ENCODE peak calls at places on chromosomes 3 and 15, in eight cellular contexts. One of them, this sample, is unnamed.

GRCh38 chr3:193509103-193509965 is 45.4 kb downstream of the ATP13A4 start:
- DNase-seq in stimulated activated CD4-positive, alpha-beta T cell treated with anti-CD3 and anti-CD28 coated beads, Interleukin-1b, Interleukin-23, amount 100 ng/mL, for 4 hours: no peak
- DNase-seq in cerebellar nuclear complex: no peak
- DNase-seq in EL: no peak
- DNase-seq in GDM1: no peak
- DNase-seq in GM12892: no peak
- DNase-seq in spleen: no peak
- DNase-seq in RKO: no peak
- DNase-seq in this sample: no peak

GRCh38 chr15:52466134-52466701 is 62.5 kb downstream of the MYO5A start:
- DNase-seq in GDM1: peak
- DNase-seq in EL: no peak
- DNase-seq in GM12892: peak
- DNase-seq in spleen: peak
- DNase-seq in stimulated activated CD4-positive, alpha-beta T cell treated with anti-CD3 and anti-CD28 coated beads, Interleukin-1b, Interleukin-23, amount 100 ng/mL, for 4 hours: peak
- DNase-seq in RKO: no peak
- DNase-seq in cerebellar nuclear complex: no peak
- DNase-seq in this sample: no peak

GRCh38 chr3:122246214-122246613 is 62.7 kb downstream of the CASR start:
- DNase-seq in GM12892: no peak
- DNase-seq in RKO: no peak
- DNase-seq in GDM1: no peak
- DNase-seq in EL: no peak
- DNase-seq in stimulated activated CD4-positive, alpha-beta T cell treated with anti-CD3 and anti-CD28 coated beads, Interleukin-1b, Interleukin-23, amount 100 ng/mL, for 4 hours: no peak
- DNase-seq in cerebellar nuclear complex: no peak
- DNase-seq in spleen: no peak
- DNase-seq in this sample: no peak

GRCh38 chr15:85402195-85402921 is 22.0 kb downstream of the AKAP13 start:
- DNase-seq in RKO: no peak
- DNase-seq in stimulated activated CD4-positive, alpha-beta T cell treated with anti-CD3 and anti-CD28 coated beads, Interleukin-1b, Interleukin-23, amount 100 ng/mL, for 4 hours: no peak
- DNase-seq in spleen: no peak
- DNase-seq in GM12892: no peak
- DNase-seq in cerebellar nuclear complex: no peak
- DNase-seq in GDM1: no peak
- DNase-seq in EL: peak
- DNase-seq in this sample: no peak

GRCh38 chr3:191431160-191431822 is 29.7 kb upstream of the PYDC2 start:
- DNase-seq in EL: no peak
- DNase-seq in GDM1: no peak
- DNase-seq in GM12892: no peak
- DNase-seq in cerebellar nuclear complex: no peak
- DNase-seq in stimulated activated CD4-positive, alpha-beta T cell treated with anti-CD3 and anti-CD28 coated beads, Interleukin-1b, Interleukin-23, amount 100 ng/mL, for 4 hours: no peak
- DNase-seq in spleen: no peak
- DNase-seq in RKO: no peak
- DNase-seq in this sample: no peak

GRCh38 chr3:153379516-153379915 is 217.5 kb downstream of the RAP2B start:
- DNase-seq in GDM1: no peak
- DNase-seq in EL: peak
- DNase-seq in RKO: no peak
- DNase-seq in spleen: no peak
- DNase-seq in stimulated activated CD4-positive, alpha-beta T cell treated with anti-CD3 and anti-CD28 coated beads, Interleukin-1b, Interleukin-23, amount 100 ng/mL, for 4 hours: no peak
- DNase-seq in GM12892: no peak
- DNase-seq in cerebellar nuclear complex: no peak
- DNase-seq in this sample: no peak

GRCh38 chr3:152511904-152512303 is 243.2 kb downstream of the MBNL1 start:
- DNase-seq in GM12892: no peak
- DNase-seq in GDM1: no peak
- DNase-seq in stimulated activated CD4-positive, alpha-beta T cell treated with anti-CD3 and anti-CD28 coated beads, Interleukin-1b, Interleukin-23, amount 100 ng/mL, for 4 hours: no peak
- DNase-seq in RKO: no peak
- DNase-seq in EL: no peak
- DNase-seq in cerebellar nuclear complex: no peak
- DNase-seq in spleen: no peak
- DNase-seq in this sample: no peak

GRCh38 chr15:39575180-39575579 is 5.7 kb upstream of the THBS1 start:
- DNase-seq in spleen: no peak
- DNase-seq in cerebellar nuclear complex: no peak
- DNase-seq in EL: no peak
- DNase-seq in GM12892: no peak
- DNase-seq in GDM1: no peak
- DNase-seq in RKO: no peak
- DNase-seq in stimulated activated CD4-positive, alpha-beta T cell treated with anti-CD3 and anti-CD28 coated beads, Interleukin-1b, Interleukin-23, amount 100 ng/mL, for 4 hours: no peak
- DNase-seq in this sample: no peak

GRCh38 chr3:47016934-47017435 is 37.5 kb downstream of the NBEAL2 start:
- DNase-seq in GDM1: peak
- DNase-seq in GM12892: no peak
- DNase-seq in spleen: no peak
- DNase-seq in RKO: peak
- DNase-seq in cerebellar nuclear complex: no peak
- DNase-seq in EL: peak
- DNase-seq in stimulated activated CD4-positive, alpha-beta T cell treated with anti-CD3 and anti-CD28 coated beads, Interleukin-1b, Interleukin-23, amount 100 ng/mL, for 4 hours: no peak
- DNase-seq in this sample: peak

GRCh38 chr3:23546186-23546585 is 259.6 kb upstream of the UBE2E1 start:
- DNase-seq in cerebellar nuclear complex: no peak
- DNase-seq in RKO: no peak
- DNase-seq in GM12892: no peak
- DNase-seq in GDM1: no peak
- DNase-seq in stimulated activated CD4-positive, alpha-beta T cell treated with anti-CD3 and anti-CD28 coated beads, Interleukin-1b, Interleukin-23, amount 100 ng/mL, for 4 hours: no peak
- DNase-seq in EL: no peak
- DNase-seq in spleen: no peak
- DNase-seq in this sample: no peak

GRCh38 chr3:70811880-70812279 is 499.4 kb upstream of the MDFIC2 start:
- DNase-seq in cerebellar nuclear complex: no peak
- DNase-seq in RKO: no peak
- DNase-seq in stimulated activated CD4-positive, alpha-beta T cell treated with anti-CD3 and anti-CD28 coated beads, Interleukin-1b, Interleukin-23, amount 100 ng/mL, for 4 hours: no peak
- DNase-seq in GM12892: no peak
- DNase-seq in spleen: no peak
- DNase-seq in GDM1: peak
- DNase-seq in EL: no peak
- DNase-seq in this sample: no peak

GRCh38 chr3:151107701-151108100 is 22.2 kb downstream of the MED12L start:
- DNase-seq in cerebellar nuclear complex: no peak
- DNase-seq in EL: peak
- DNase-seq in spleen: no peak
- DNase-seq in GM12892: no peak
- DNase-seq in GDM1: no peak
- DNase-seq in stimulated activated CD4-positive, alpha-beta T cell treated with anti-CD3 and anti-CD28 coated beads, Interleukin-1b, Interleukin-23, amount 100 ng/mL, for 4 hours: no peak
- DNase-seq in RKO: no peak
- DNase-seq in this sample: no peak

GRCh38 chr15:50735156-50735555 is 30.4 kb downstream of the SPPL2A start:
- DNase-seq in GM12892: no peak
- DNase-seq in cerebellar nuclear complex: no peak
- DNase-seq in RKO: no peak
- DNase-seq in GDM1: no peak
- DNase-seq in spleen: no peak
- DNase-seq in EL: no peak
- DNase-seq in stimulated activated CD4-positive, alpha-beta T cell treated with anti-CD3 and anti-CD28 coated beads, Interleukin-1b, Interleukin-23, amount 100 ng/mL, for 4 hours: no peak
- DNase-seq in this sample: no peak

GRCh38 chr3:66933233-66933632 is 64.9 kb upstream of the KBTBD8 start:
- DNase-seq in EL: no peak
- DNase-seq in RKO: no peak
- DNase-seq in GDM1: no peak
- DNase-seq in stimulated activated CD4-positive, alpha-beta T cell treated with anti-CD3 and anti-CD28 coated beads, Interleukin-1b, Interleukin-23, amount 100 ng/mL, for 4 hours: no peak
- DNase-seq in GM12892: no peak
- DNase-seq in spleen: no peak
- DNase-seq in cerebellar nuclear complex: no peak
- DNase-seq in this sample: no peak

GRCh38 chr3:61807865-61808276 is 246.5 kb downstream of the PTPRG start:
- DNase-seq in GDM1: no peak
- DNase-seq in GM12892: no peak
- DNase-seq in RKO: no peak
- DNase-seq in stimulated activated CD4-positive, alpha-beta T cell treated with anti-CD3 and anti-CD28 coated beads, Interleukin-1b, Interleukin-23, amount 100 ng/mL, for 4 hours: no peak
- DNase-seq in EL: no peak
- DNase-seq in cerebellar nuclear complex: no peak
- DNase-seq in spleen: no peak
- DNase-seq in this sample: no peak

GRCh38 chr3:140848675-140849074 is 93.0 kb upstream of the SLC25A36 start:
- DNase-seq in EL: no peak
- DNase-seq in GM12892: no peak
- DNase-seq in cerebellar nuclear complex: no peak
- DNase-seq in spleen: no peak
- DNase-seq in RKO: no peak
- DNase-seq in stimulated activated CD4-positive, alpha-beta T cell treated with anti-CD3 and anti-CD28 coated beads, Interleukin-1b, Interleukin-23, amount 100 ng/mL, for 4 hours: no peak
- DNase-seq in GDM1: no peak
- DNase-seq in this sample: no peak

GRCh38 chr3:134354612-134355275 is 19.5 kb downstream of the AMOTL2 start:
- DNase-seq in GDM1: no peak
- DNase-seq in EL: peak
- DNase-seq in spleen: peak
- DNase-seq in RKO: no peak
- DNase-seq in stimulated activated CD4-positive, alpha-beta T cell treated with anti-CD3 and anti-CD28 coated beads, Interleukin-1b, Interleukin-23, amount 100 ng/mL, for 4 hours: no peak
- DNase-seq in cerebellar nuclear complex: no peak
- DNase-seq in GM12892: no peak
- DNase-seq in this sample: no peak

GRCh38 chr3:196648856-196649255 is 9.4 kb downstream of the NRROS start:
- DNase-seq in spleen: no peak
- DNase-seq in RKO: no peak
- DNase-seq in GM12892: no peak
- DNase-seq in GDM1: no peak
- DNase-seq in EL: peak
- DNase-seq in cerebellar nuclear complex: no peak
- DNase-seq in stimulated activated CD4-positive, alpha-beta T cell treated with anti-CD3 and anti-CD28 coated beads, Interleukin-1b, Interleukin-23, amount 100 ng/mL, for 4 hours: no peak
- DNase-seq in this sample: no peak

GRCh38 chr3:41199866-41200668 is 762 bp downstream of the CTNNB1 start:
- DNase-seq in stimulated activated CD4-positive, alpha-beta T cell treated with anti-CD3 and anti-CD28 coated beads, Interleukin-1b, Interleukin-23, amount 100 ng/mL, for 4 hours: peak
- DNase-seq in EL: peak
- DNase-seq in RKO: peak
- DNase-seq in cerebellar nuclear complex: no peak
- DNase-seq in spleen: no peak
- DNase-seq in GDM1: no peak
- DNase-seq in GM12892: peak
- DNase-seq in this sample: peak

GRCh38 chr3:6578526-6578925 is 282.4 kb upstream of the GRM7 start:
- DNase-seq in EL: no peak
- DNase-seq in GDM1: no peak
- DNase-seq in GM12892: no peak
- DNase-seq in cerebellar nuclear complex: no peak
- DNase-seq in RKO: peak
- DNase-seq in stimulated activated CD4-positive, alpha-beta T cell treated with anti-CD3 and anti-CD28 coated beads, Interleukin-1b, Interleukin-23, amount 100 ng/mL, for 4 hours: no peak
- DNase-seq in spleen: no peak
- DNase-seq in this sample: no peak

GRCh38 chr3:127161236-127161635 is 31.7 kb upstream of the PRR23E start:
- DNase-seq in spleen: no peak
- DNase-seq in GM12892: no peak
- DNase-seq in GDM1: no peak
- DNase-seq in EL: no peak
- DNase-seq in cerebellar nuclear complex: no peak
- DNase-seq in stimulated activated CD4-positive, alpha-beta T cell treated with anti-CD3 and anti-CD28 coated beads, Interleukin-1b, Interleukin-23, amount 100 ng/mL, for 4 hours: no peak
- DNase-seq in RKO: no peak
- DNase-seq in this sample: no peak

GRCh38 chr3:14431928-14432834 is 29.8 kb downstream of the SLC6A6 start:
- DNase-seq in GM12892: peak
- DNase-seq in RKO: peak
- DNase-seq in spleen: peak
- DNase-seq in GDM1: peak
- DNase-seq in EL: peak
- DNase-seq in cerebellar nuclear complex: no peak
- DNase-seq in stimulated activated CD4-positive, alpha-beta T cell treated with anti-CD3 and anti-CD28 coated beads, Interleukin-1b, Interleukin-23, amount 100 ng/mL, for 4 hours: peak
- DNase-seq in this sample: peak

GRCh38 chr3:76726034-76726433 is 313.9 kb upstream of the ROBO2 start:
- DNase-seq in GDM1: no peak
- DNase-seq in stimulated activated CD4-positive, alpha-beta T cell treated with anti-CD3 and anti-CD28 coated beads, Interleukin-1b, Interleukin-23, amount 100 ng/mL, for 4 hours: no peak
- DNase-seq in cerebellar nuclear complex: no peak
- DNase-seq in GM12892: no peak
- DNase-seq in RKO: no peak
- DNase-seq in EL: no peak
- DNase-seq in spleen: no peak
- DNase-seq in this sample: no peak

GRCh38 chr15:86526938-86527735 is 447.5 kb downstream of the AGBL1 start:
- DNase-seq in RKO: no peak
- DNase-seq in spleen: no peak
- DNase-seq in cerebellar nuclear complex: no peak
- DNase-seq in GM12892: no peak
- DNase-seq in stimulated activated CD4-positive, alpha-beta T cell treated with anti-CD3 and anti-CD28 coated beads, Interleukin-1b, Interleukin-23, amount 100 ng/mL, for 4 hours: no peak
- DNase-seq in EL: no peak
- DNase-seq in GDM1: no peak
- DNase-seq in this sample: no peak